ENCODE peak calls at places on chromosomes 13 and 19, in seven cellular contexts. J, Y, K, B, U, Q and X are unnamed samples.
A peak's percentile ranks its signal among the peaks of the same experiment; 100 is the strongest.

GRCh38 chr13:79451500-79451962 is 29.4 kb upstream of the NDFIP2 start:
- DNase-seq in J (no peak), Y (peak; percentile 84), K (peak; percentile 78), B (no peak), U (no peak), Q (peak; percentile 88), X (peak; percentile 94)

GRCh38 chr13:113143466-113144254 is 14.8 kb upstream of the PROZ start:
- DNase-seq in J (no peak), Y (no peak), K (no peak), B (no peak), U (no peak), Q (no peak), X (no peak)

GRCh38 chr19:29741776-29742175 is 26.7 kb upstream of the C19orf12 start:
- DNase-seq in J (no peak), Y (no peak), K (no peak), B (no peak), U (no peak), Q (no peak), X (no peak)

GRCh38 chr13:94702181-94703041 is 9.9 kb downstream of the SOX21 start:
- DNase-seq in J (no peak), Y (no peak), K (no peak), B (no peak), U (no peak), Q (no peak), X (no peak)

GRCh38 chr19:10915511-10916091 is 12.8 kb downstream of the YIPF2 start:
- DNase-seq in J (no peak), Y (no peak), K (no peak), B (no peak), U (no peak), Q (peak; percentile 66), X (peak; percentile 66)

GRCh38 chr13:45206340-45206739 is 5.5 kb upstream of the KCTD4 start:
- DNase-seq in J (no peak), Y (no peak), K (no peak), B (no peak), U (no peak), Q (peak; percentile 92), X (peak; percentile 98)

GRCh38 chr19:29492761-29493160 is 33.0 kb upstream of the VSTM2B start:
- DNase-seq in J (no peak), Y (no peak), K (no peak), B (no peak), U (no peak), Q (no peak), X (peak; percentile 26)

GRCh38 chr13:46622918-46623256 is 69.9 kb downstream of the LRCH1 start:
- DNase-seq in J (peak; percentile 60), Y (no peak), K (no peak), B (peak; percentile 25), U (no peak), Q (peak; percentile 83), X (peak; percentile 88)

GRCh38 chr19:54462713-54463530 is 656 bp downstream of the LENG9 start:
- DNase-seq in J (peak; percentile 15), Y (peak; percentile 73), K (peak; percentile 62), B (peak; percentile 82), U (no peak), Q (peak; percentile 70), X (peak; percentile 71)

GRCh38 chr13:51618626-51619025 is 34.4 kb downstream of the WDFY2 start:
- DNase-seq in J (no peak), Y (no peak), K (no peak), B (no peak), U (no peak), Q (peak; percentile 54), X (peak; percentile 68)

GRCh38 chr19:21202865-21203494 is 61.1 kb downstream of the ZNF431 start:
- DNase-seq in J (no peak), Y (peak; percentile 50), K (no peak), B (peak; percentile 20), U (peak; percentile 31), Q (peak; percentile 29), X (peak; percentile 47)

GRCh38 chr13:30898721-30899188 is 7.3 kb upstream of the MEDAG start:
- DNase-seq in J (no peak), Y (no peak), K (no peak), B (no peak), U (peak; percentile 18), Q (peak; percentile 98), X (peak; percentile 99)

GRCh38 chr13:114313061-114313860 is 1.0 kb upstream of the CHAMP1 start:
- DNase-seq in J (no peak), Y (no peak), K (peak; percentile 7), B (no peak), U (no peak), Q (no peak), X (no peak)

GRCh38 chr13:23579072-23579885 is 9.1 kb downstream of the TNFRSF19 start:
- DNase-seq in J (peak; percentile 65), Y (peak; percentile 92), K (peak; percentile 91), B (peak; percentile 92), U (peak; percentile 71), Q (peak; percentile 86), X (peak; percentile 86)

GRCh38 chr19:49988433-49988832 is 27.5 kb upstream of the SIGLEC11 start:
- DNase-seq in J (no peak), Y (no peak), K (no peak), B (no peak), U (no peak), Q (no peak), X (peak; percentile 70)

GRCh38 chr19:45439569-45440258 is 16.0 kb upstream of the ERCC1 start:
- DNase-seq in J (peak; percentile 84), Y (peak; percentile 80), K (peak; percentile 84), B (peak; percentile 79), U (peak; percentile 68), Q (peak; percentile 73), X (peak; percentile 80)

GRCh38 chr13:41909524-41909923 is 51.4 kb downstream of the VWA8 start:
- DNase-seq in J (no peak), Y (no peak), K (no peak), B (no peak), U (no peak), Q (no peak), X (peak; percentile 29)

GRCh38 chr13:20057963-20058362 is 99.4 kb downstream of the ZMYM2 start:
- DNase-seq in J (no peak), Y (no peak), K (no peak), B (no peak), U (no peak), Q (no peak), X (no peak)

GRCh38 chr19:15584095-15584494 is 30.9 kb upstream of the CYP4F8 start:
- DNase-seq in J (no peak), Y (no peak), K (no peak), B (no peak), U (no peak), Q (no peak), X (no peak)

GRCh38 chr19:40801449-40802299 is 2.7 kb downstream of the EGLN2 start:
- DNase-seq in J (no peak), Y (no peak), K (no peak), B (no peak), U (no peak), Q (no peak), X (no peak)

GRCh38 chr13:39408512-39408911 is 194.5 kb downstream of the LHFPL6 start:
- DNase-seq in J (no peak), Y (no peak), K (no peak), B (no peak), U (no peak), Q (no peak), X (no peak)

GRCh38 chr13:48902421-48902820 is 73.3 kb upstream of the FNDC3A start:
- DNase-seq in J (no peak), Y (no peak), K (no peak), B (no peak), U (no peak), Q (peak; percentile 50), X (peak; percentile 70)

GRCh38 chr19:437027-437426 is 23.8 kb downstream of the SHC2 start:
- DNase-seq in J (no peak), Y (no peak), K (no peak), B (no peak), U (no peak), Q (no peak), X (no peak)

GRCh38 chr19:55253842-55254624 is 4.8 kb downstream of the PPP6R1 start:
- DNase-seq in J (no peak), Y (peak; percentile 75), K (peak; percentile 61), B (no peak), U (peak; percentile 82), Q (no peak), X (no peak)

GRCh38 chr19:34241513-34242337 is 12.6 kb upstream of the GARRE1 start:
- DNase-seq in J (peak; percentile 60), Y (peak; percentile 42), K (peak; percentile 23), B (peak; percentile 80), U (no peak), Q (no peak), X (no peak)

GRCh38 chr13:53445682-53446081 is 417.1 kb downstream of the OLFM4 start:
- DNase-seq in J (no peak), Y (no peak), K (no peak), B (no peak), U (no peak), Q (no peak), X (no peak)

GRCh38 chr19:37932985-37933953 is 26.3 kb downstream of the SIPA1L3 start:
- DNase-seq in J (no peak), Y (no peak), K (no peak), B (peak; percentile 37), U (peak; percentile 8), Q (peak; percentile 34), X (peak; percentile 49)

GRCh38 chr13:19860884-19861655 is 2.4 kb downstream of the ZMYM5 start:
- DNase-seq in J (no peak), Y (peak; percentile 24), K (no peak), B (peak; percentile 16), U (no peak), Q (peak; percentile 74), X (peak; percentile 70)

GRCh38 chr19:38004505-38005223 is 97.7 kb downstream of the SIPA1L3 start:
- DNase-seq in J (peak; percentile 91), Y (no peak), K (no peak), B (peak; percentile 62), U (peak; percentile 51), Q (peak; percentile 98), X (peak; percentile 99)

GRCh38 chr13:53758946-53759345 is 730.3 kb downstream of the OLFM4 start:
- DNase-seq in J (no peak), Y (no peak), K (no peak), B (no peak), U (no peak), Q (no peak), X (no peak)

GRCh38 chr13:112060431-112060830 is 6.5 kb upstream of the SOX1 start:
- DNase-seq in J (no peak), Y (no peak), K (no peak), B (no peak), U (no peak), Q (no peak), X (no peak)

GRCh38 chr19:39342647-39343305 is 555 bp downstream of the SAMD4B start:
- DNase-seq in J (no peak), Y (no peak), K (no peak), B (peak; percentile 27), U (no peak), Q (no peak), X (peak; percentile 36)

GRCh38 chr13:46160474-46161066 is 21.4 kb downstream of the LCP1 start:
- DNase-seq in J (peak; percentile 36), Y (peak; percentile 66), K (no peak), B (peak; percentile 24), U (peak; percentile 76), Q (peak; percentile 80), X (peak; percentile 76)

GRCh38 chr19:49847731-49848696 is 2.9 kb upstream of the PTOV1 start:
- DNase-seq in J (no peak), Y (peak; percentile 44), K (no peak), B (no peak), U (no peak), Q (peak; percentile 85), X (peak; percentile 93)

GRCh38 chr19:7560271-7560670 is 24.8 kb downstream of the PNPLA6 start:
- DNase-seq in J (no peak), Y (no peak), K (no peak), B (no peak), U (no peak), Q (no peak), X (no peak)

GRCh38 chr13:110535526-110535925 is 26.0 kb downstream of the RAB20 start:
- DNase-seq in J (no peak), Y (no peak), K (no peak), B (no peak), U (no peak), Q (no peak), X (no peak)